ENCODE peak calls at places on chromosomes 16 and 17, in six cellular contexts. V is HepG2, T is K562, J is HCT116, A is H1, K is GM12878. S is an unnamed sample.

GRCh38 chr17:81390436-81391214 is 4.6 kb upstream of the BAHCC1 start:
- DNase-seq in K (no peak), V (no peak), T (no peak), J (no peak), A (peak; percentile 57), S (no peak)

GRCh38 chr16:55572439-55572838 is 6.0 kb downstream of the CAPNS2 start:
- DNase-seq in T (no peak), J (no peak), K (no peak), A (no peak), V (no peak), S (no peak)

GRCh38 chr16:12062343-12063003 is 85.9 kb downstream of the SNX29 start:
- DNase-seq in K (no peak), J (peak; percentile 4), T (no peak), V (no peak), A (no peak), S (no peak)

GRCh38 chr17:72205801-72206200 is 85.0 kb downstream of the SOX9 start:
- DNase-seq in K (no peak), T (no peak), A (no peak), J (no peak), V (no peak), S (no peak)

GRCh38 chr17:57927048-57927723 is 28.0 kb downstream of the CUEDC1 start:
- DNase-seq in V (no peak), T (no peak), J (no peak), A (no peak), K (no peak), S (no peak)

GRCh38 chr16:53207810-53208752 is 153.3 kb downstream of the CHD9 start:
- DNase-seq in V (peak; percentile 72), A (peak; percentile 53), T (peak; percentile 63), K (peak; percentile 69), J (peak; percentile 19), S (peak; percentile 78)

GRCh38 chr16:23082161-23082788 is 67.0 kb downstream of the USP31 start:
- DNase-seq in J (no peak), V (peak; percentile 46), A (no peak), K (no peak), T (no peak), S (no peak)

GRCh38 chr17:74098378-74099024 is 105.0 kb upstream of the RPL38 start:
- DNase-seq in T (no peak), K (no peak), J (no peak), V (no peak), A (no peak), S (no peak)

GRCh38 chr16:28058839-28059589 is 4.5 kb downstream of the GSG1L start:
- DNase-seq in V (no peak), J (no peak), A (no peak), T (no peak), K (no peak), S (no peak)

GRCh38 chr16:14366447-14366846 is 263.6 kb downstream of the PARN start:
- DNase-seq in K (no peak), J (no peak), A (no peak), T (no peak), V (no peak), S (no peak)

GRCh38 chr17:30271102-30271501 is 20.6 kb downstream of the BLMH start:
- DNase-seq in A (no peak), T (peak; percentile 44), V (no peak), K (no peak), J (no peak), S (no peak)

GRCh38 chr17:19453296-19453695 is 42.3 kb downstream of the RNF112 start:
- DNase-seq in J (no peak), A (peak; percentile 30), V (no peak), T (no peak), K (no peak), S (no peak)

GRCh38 chr16:85612801-85613608 is at the start of gene GSE1:
- DNase-seq in J (peak; percentile 96), T (peak; percentile 70), K (peak; percentile 57), A (peak; percentile 94), V (peak; percentile 96), S (peak; percentile 81)

GRCh38 chr16:79792952-79793351 is 192.4 kb upstream of the MAF start:
- DNase-seq in J (no peak), V (no peak), K (no peak), A (no peak), T (no peak), S (no peak)

GRCh38 chr17:5545051-5545987 is 39.0 kb downstream of the NLRP1 start:
- DNase-seq in K (no peak), V (no peak), T (no peak), J (no peak), A (no peak), S (no peak)

GRCh38 chr17:6107791-6108190 is 37.6 kb downstream of the WSCD1 start:
- DNase-seq in K (no peak), A (no peak), V (no peak), J (no peak), T (no peak), S (no peak)

GRCh38 chr16:3822366-3823045 is 58.0 kb downstream of the CREBBP start:
- DNase-seq in J (no peak), A (no peak), K (no peak), V (no peak), T (no peak), S (no peak)

GRCh38 chr16:4723071-4723767 is 10.9 kb downstream of the ANKS3 start:
- DNase-seq in K (no peak), J (no peak), A (no peak), V (no peak), T (no peak), S (no peak)

DNA sequence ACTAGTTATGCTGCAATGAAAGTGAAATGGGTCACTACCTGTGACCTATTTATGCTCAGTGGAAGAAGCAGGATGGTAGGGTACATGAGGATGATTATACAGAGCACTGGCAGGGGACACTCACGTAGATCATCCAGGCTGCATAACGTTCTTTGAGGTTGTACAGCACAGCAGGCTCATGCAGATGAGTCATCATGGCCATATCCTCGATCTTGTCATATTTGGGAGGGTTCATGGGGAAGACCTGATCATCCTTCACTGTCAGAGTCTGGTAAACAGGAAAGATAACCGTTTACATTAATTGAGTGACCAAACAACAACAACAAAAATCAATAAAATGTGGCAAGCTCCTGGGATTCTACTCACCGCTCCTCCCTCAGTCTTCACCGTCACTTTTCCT is 2.1 kb downstream of the MYH2 start:
- DNase-seq in J (no peak), T (no peak), A (no peak), V (no peak), K (no peak), S (no peak)
- TF ChIP-seq ZNF274 in J (no peak), T (no peak), A (no peak), V (no peak), K (no peak), S (no peak)

GRCh38 chr17:42748202-42748905 is 3.5 kb upstream of the EZH1 start:
- DNase-seq in A (no peak), T (no peak), V (no peak), J (no peak), K (no peak), S (no peak)

GRCh38 chr17:42748906-42749798 is 4.3 kb upstream of the EZH1 start:
- DNase-seq in J (no peak), A (no peak), K (no peak), V (no peak), T (no peak), S (no peak)

GRCh38 chr17:42754782-42755181 is 6.2 kb upstream of the RAMP2 start:
- DNase-seq in A (no peak), J (no peak), K (no peak), T (no peak), V (no peak), S (no peak)

GRCh38 chr17:42750730-42751356 is 6.0 kb upstream of the EZH1 start:
- DNase-seq in V (no peak), J (no peak), A (no peak), K (no peak), T (peak; percentile 42), S (no peak)

DNA sequence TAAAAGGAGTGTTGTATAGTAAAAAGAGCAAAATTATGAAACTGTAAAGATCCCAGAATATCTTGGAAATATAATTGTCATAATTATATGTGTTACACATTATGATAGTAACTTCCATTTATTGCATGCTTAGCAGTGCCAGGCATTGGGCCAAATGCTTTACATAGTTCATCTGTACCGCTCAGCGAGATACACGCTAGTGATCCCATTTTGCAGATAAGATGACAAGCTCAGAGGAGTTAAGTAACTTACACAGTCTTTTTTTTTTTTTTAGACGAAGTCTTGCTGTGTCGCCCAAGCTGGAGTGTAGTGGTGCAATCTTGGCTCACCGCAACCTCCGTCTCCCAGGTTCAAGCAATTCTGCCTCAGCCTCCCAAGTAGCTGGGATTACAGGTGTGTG is 6.8 kb upstream of the EZH1 start:
- DNase-seq in T (no peak), K (no peak), J (no peak), A (no peak), V (no peak), S (no peak)
- TF ChIP-seq ZNF274 in T (no peak), K (no peak), J (no peak), A (no peak), V (no peak), S (no peak)

DNA sequence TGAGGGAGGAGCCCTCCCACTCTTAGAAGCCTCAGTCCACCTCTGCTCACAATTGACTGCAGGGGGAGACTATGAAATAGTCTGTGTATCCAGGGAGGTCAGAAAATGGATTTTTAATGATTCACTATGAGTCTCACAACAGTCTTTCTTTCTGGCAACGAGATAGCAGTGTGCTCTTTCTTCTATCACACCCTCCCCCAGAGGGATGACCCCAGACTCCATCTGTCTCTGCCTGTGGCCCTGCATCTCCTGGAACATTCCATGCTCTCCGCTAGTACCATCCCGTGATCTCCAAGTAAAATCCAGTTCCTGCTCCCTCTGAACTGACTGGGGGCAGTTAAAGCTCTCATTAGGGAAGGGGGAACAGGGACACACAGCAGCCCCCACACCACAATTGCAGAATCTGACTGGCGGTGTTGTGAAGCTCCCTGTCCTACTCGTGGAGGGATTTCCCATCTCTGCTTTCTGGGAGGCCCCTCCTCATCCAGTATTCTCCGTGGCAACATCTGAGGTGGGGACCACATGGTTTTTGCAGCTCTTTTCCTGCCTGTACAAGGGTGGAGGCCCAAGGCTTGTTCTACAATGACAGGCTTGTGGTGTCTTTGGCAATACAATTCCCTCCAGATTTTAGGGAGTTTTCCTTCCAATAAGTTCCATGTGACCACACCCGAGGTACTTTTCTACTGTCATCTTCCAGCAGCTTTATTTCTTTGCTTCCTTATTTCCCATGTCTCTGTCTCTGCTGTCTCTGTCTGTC is 19.5 kb downstream of the NATD1 start:
- DNase-seq in T (no peak), J (no peak), V (no peak), K (no peak), A (no peak), S (no peak)
- TF ChIP-seq ZNF274 in T (no peak), J (no peak), V (no peak), K (no peak), A (no peak), S (no peak)

DNA sequence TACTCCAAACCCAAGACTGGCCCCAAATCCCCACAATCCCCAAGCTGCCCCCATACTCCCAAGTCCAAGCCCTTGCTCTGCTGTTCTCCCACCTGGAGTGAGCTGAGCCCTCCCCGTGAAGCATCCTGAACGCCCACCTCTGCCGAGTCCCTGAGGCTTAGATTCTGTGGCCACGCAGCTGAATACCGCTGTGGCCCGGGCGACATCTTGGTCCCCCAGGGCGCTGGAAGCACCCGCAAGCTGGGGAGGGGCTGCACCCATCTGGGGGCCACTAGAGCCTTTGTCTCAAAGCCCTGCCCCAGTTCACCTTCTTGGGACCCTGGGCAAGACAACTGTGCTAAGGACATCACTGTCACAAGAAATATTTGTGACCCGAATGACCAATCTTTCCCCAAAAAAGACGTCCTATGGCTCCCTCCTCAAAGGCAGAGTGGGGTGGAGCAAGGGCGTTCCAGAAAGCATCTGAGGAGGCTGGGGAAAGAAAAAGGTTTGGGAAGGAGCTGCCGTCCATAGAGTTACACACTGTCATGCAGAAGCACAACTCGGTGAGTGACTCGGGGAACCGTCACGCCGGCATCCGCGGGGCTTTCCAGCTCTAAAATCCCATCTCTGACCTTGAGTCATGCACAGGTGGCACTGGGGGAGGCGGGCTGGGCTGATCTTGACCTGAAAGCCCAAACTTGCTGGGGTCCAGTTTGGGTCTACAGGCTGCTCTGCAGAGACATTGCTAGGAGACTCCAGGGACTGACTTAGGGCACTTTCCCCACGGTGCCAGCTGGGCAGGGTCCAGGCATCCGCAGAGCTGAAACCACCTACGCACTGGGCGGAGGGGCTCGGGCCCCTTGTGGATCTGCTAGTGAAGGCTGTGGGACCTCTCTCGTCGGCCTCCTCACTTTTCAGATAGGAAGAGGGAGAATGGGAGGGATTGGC is 6.6 kb downstream of the PTX4 start:
- DNase-seq in A (no peak), V (no peak), K (no peak), T (no peak), J (no peak), S (no peak)
- TF ChIP-seq ZNF274 in A (no peak), V (no peak), K (no peak), T (no peak), J (no peak), S (no peak)